ENCODE peak calls at places on chromosomes 12 and 14, in eight cellular contexts. Q is breast epithelium, G is HCT116, L is adrenal gland, S is transverse colon, Y is heart left ventricle, H is ovary, O is IMR-90. Z is an unnamed sample.

GRCh38 chr14:100577986-100578431 is 9.2 kb downstream of the BEGAIN start:
- DNase-seq in Q (no peak), G (no peak), L (no peak), S (no peak), Y (peak; percentile 8), H (peak; percentile 11), O (no peak), Z (no peak)

GRCh38 chr12:94582591-94582990 is 67.8 kb downstream of the TMCC3 start:
- DNase-seq in Q (no peak), G (no peak), L (no peak), S (no peak), Y (no peak), H (no peak), O (no peak), Z (no peak)

GRCh38 chr12:53427905-53428594 is 4.4 kb downstream of the AMHR2 start:
- DNase-seq in Q (no peak), G (peak; percentile 80), L (peak; percentile 72), S (no peak), Y (no peak), H (no peak), O (peak; percentile 97), Z (no peak)

GRCh38 chr12:104312202-104312601 is 8.7 kb downstream of the EID3 start:
- DNase-seq in Q (no peak), G (no peak), L (no peak), S (no peak), Y (no peak), H (no peak), O (no peak), Z (no peak)

GRCh38 chr12:113049976-113050742 is 6.4 kb upstream of the DTX1 start:
- DNase-seq in Q (no peak), G (peak; percentile 15), L (no peak), S (peak; percentile 33), Y (no peak), H (no peak), O (no peak), Z (no peak)

GRCh38 chr14:72553656-72554055 is 340.2 kb downstream of the DPF3 start:
- DNase-seq in Q (no peak), G (no peak), L (no peak), S (no peak), Y (no peak), H (no peak), O (no peak), Z (no peak)

GRCh38 chr14:22886500-22887259 is 3.7 kb downstream of the REM2 start:
- DNase-seq in Q (peak; percentile 82), G (peak; percentile 49), L (peak; percentile 82), S (peak; percentile 87), Y (peak; percentile 68), H (peak; percentile 79), O (peak; percentile 13), Z (peak; percentile 51)

GRCh38 chr12:1500095-1500801 is 94.1 kb downstream of the FBXL14 start:
- DNase-seq in Q (no peak), G (no peak), L (peak; percentile 36), S (no peak), Y (peak; percentile 79), H (no peak), O (peak; percentile 81), Z (peak; percentile 34)

GRCh38 chr14:51507556-51508511 is 143.9 kb upstream of the FRMD6 start:
- DNase-seq in Q (no peak), G (no peak), L (peak; percentile 85), S (peak; percentile 22), Y (peak; percentile 81), H (peak; percentile 66), O (peak; percentile 28), Z (peak; percentile 56)

GRCh38 chr12:106139422-106140141 is 828 bp upstream of the NUAK1 start:
- DNase-seq in Q (peak; percentile 64), G (peak; percentile 56), L (peak; percentile 87), S (peak; percentile 76), Y (peak; percentile 85), H (peak; percentile 78), O (peak; percentile 66), Z (peak; percentile 39)
- TF ChIP-seq POLR2A in Q (no peak), G (no peak), L (no peak), S (no peak), Y (peak; percentile 81), H (peak; percentile 35), O (no peak), Z (no peak)

GRCh38 chr12:116601524-116601923 is 42.3 kb downstream of the MAP1LC3B2 start:
- DNase-seq in Q (no peak), G (no peak), L (no peak), S (no peak), Y (no peak), H (no peak), O (peak; percentile 46), Z (no peak)

GRCh38 chr12:116597886-116598285 is 38.7 kb downstream of the MAP1LC3B2 start:
- DNase-seq in Q (no peak), G (no peak), L (no peak), S (no peak), Y (no peak), H (no peak), O (no peak), Z (no peak)

GRCh38 chr12:116599285-116600122 is 40.3 kb downstream of the MAP1LC3B2 start:
- DNase-seq in Q (peak; percentile 82), G (peak; percentile 26), L (peak; percentile 86), S (peak; percentile 83), Y (peak; percentile 87), H (peak; percentile 92), O (peak; percentile 58), Z (peak; percentile 79)

GRCh38 chr12:116600959-116601358 is 41.8 kb downstream of the MAP1LC3B2 start:
- DNase-seq in Q (no peak), G (no peak), L (no peak), S (no peak), Y (no peak), H (no peak), O (no peak), Z (no peak)

DNA sequence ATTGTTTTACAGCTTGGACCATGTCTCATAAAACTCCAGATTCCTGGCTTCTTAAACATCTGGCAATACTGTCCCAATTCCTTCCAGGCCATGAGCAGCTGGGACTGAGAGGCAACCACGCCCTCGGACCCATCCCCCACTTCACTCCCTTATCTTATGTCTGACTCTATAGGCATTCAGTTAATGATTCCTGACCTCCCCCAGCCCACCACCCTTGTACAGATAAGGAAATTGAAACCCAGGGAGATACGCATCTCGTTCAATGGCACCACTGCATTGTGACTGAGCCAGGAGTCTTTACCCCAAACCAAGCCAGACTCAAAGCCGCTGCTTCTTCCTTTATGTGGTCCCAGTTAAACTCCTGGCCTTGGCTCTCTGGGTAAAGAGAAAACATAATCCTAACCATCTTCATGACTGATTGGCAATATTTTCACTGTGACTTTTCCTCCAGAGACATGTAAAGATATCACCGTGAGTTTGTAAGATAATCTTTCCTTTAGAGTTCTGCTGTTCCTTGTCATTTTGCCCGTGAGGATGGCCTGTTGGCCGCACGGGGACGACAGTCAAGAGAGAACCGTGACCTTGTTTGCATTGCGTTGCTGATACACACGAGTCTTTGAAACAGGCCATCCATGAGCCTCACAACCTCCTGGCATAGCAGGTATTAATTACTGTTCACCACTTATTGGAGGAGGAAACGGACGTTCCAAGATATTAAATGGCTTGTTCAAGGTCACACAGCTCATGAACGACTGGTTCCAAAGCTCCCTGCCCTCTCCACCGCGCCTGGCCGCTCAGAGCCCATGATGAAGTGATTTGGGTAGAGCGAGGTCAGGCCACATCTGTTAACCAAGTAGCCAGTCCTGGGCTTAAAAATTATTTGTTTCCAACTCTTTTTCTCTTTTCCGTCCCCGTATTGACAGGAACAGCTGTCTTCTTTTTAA is 39.4 kb downstream of the MAP1LC3B2 start:
- DNase-seq in Q (no peak), G (no peak), L (peak; percentile 37), S (no peak), Y (no peak), H (peak; percentile 46), O (no peak), Z (no peak)
- H3K27me3 ChIP-seq in Q (no peaks in the 10 kb centered on the region), G (no peaks in the 10 kb centered on the region), L (no peaks in the 10 kb centered on the region), S (no peaks in the 10 kb centered on the region), Y (no peaks in the 10 kb centered on the region), H (no peaks in the 10 kb centered on the region), O (no peaks in the 10 kb centered on the region), Z (no peaks in the 10 kb centered on the region)

GRCh38 chr12:123019841-123020138 is 39.3 kb downstream of the ARL6IP4 start:
- DNase-seq in Q (no peak), G (no peak), L (no peak), S (no peak), Y (no peak), H (no peak), O (no peak), Z (no peak)

GRCh38 chr12:123022846-123023245 is 42.4 kb downstream of the ARL6IP4 start:
- DNase-seq in Q (no peak), G (no peak), L (no peak), S (no peak), Y (no peak), H (no peak), O (no peak), Z (no peak)

GRCh38 chr12:123022205-123022604 is 41.7 kb downstream of the ARL6IP4 start:
- DNase-seq in Q (no peak), G (no peak), L (no peak), S (no peak), Y (no peak), H (no peak), O (no peak), Z (no peak)

GRCh38 chr12:123013185-123014095 is 33.0 kb downstream of the ARL6IP4 start:
- DNase-seq in Q (no peak), G (no peak), L (no peak), S (no peak), Y (no peak), H (no peak), O (no peak), Z (no peak)

DNA sequence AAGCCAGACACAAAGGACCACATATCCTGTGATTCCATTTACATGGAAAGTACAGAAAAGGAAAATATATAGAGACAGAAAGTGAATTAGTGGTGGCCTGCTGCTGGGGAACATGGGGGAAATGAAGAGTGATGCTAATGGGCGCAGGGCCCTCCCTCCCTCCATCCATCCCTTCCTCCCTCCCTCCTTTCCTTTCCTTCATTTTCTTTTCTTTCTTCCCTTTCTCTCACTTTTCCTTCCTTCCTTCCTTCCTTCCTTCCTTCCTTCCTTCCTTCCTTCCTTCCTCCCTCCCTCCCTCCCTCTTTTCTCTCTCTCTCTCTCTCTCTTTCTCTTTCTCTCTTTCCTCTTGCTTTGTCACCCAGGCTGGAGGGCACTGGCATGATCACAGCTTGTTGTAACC is 37.3 kb downstream of the ARL6IP4 start:
- DNase-seq in Q (no peak), G (no peak), L (no peak), S (no peak), Y (no peak), H (no peak), O (no peak), Z (no peak)
- TF ChIP-seq POLR2A in Q (no peak), G (no peak), L (no peak), S (no peak), Y (no peak), H (no peak), O (no peak), Z (no peak)

GRCh38 chr12:27334052-27334720 is 1.6 kb downstream of the BMAL2 start:
- DNase-seq in Q (no peak), G (no peak), L (no peak), S (no peak), Y (no peak), H (no peak), O (no peak), Z (no peak)

GRCh38 chr12:27331927-27332324 is 710 bp upstream of the BMAL2 start:
- DNase-seq in Q (no peak), G (no peak), L (no peak), S (no peak), Y (no peak), H (no peak), O (no peak), Z (no peak)

GRCh38 chr12:27331299-27331926 is 1.2 kb upstream of the BMAL2 start:
- DNase-seq in Q (no peak), G (peak; percentile 66), L (peak; percentile 22), S (no peak), Y (no peak), H (no peak), O (peak; percentile 98), Z (no peak)

GRCh38 chr12:27333311-27334009 is 824 bp downstream of the BMAL2 start:
- DNase-seq in Q (no peak), G (no peak), L (peak; percentile 21), S (peak; percentile 40), Y (peak; percentile 40), H (peak; percentile 19), O (no peak), Z (no peak)

GRCh38 chr12:27332407-27333310 is at the start of gene BMAL2:
- DNase-seq in Q (no peak), G (no peak), L (peak; percentile 36), S (peak; percentile 47), Y (peak; percentile 44), H (no peak), O (peak; percentile 43), Z (no peak)
- H3K27me3 ChIP-seq in Q (no peaks in the 10 kb centered on the region), G (no peaks in the 10 kb centered on the region), L (no peaks in the 10 kb centered on the region), S (peaks cover 20% of the 10 kb centered on the region), Y (no peaks in the 10 kb centered on the region), H (no peaks in the 10 kb centered on the region), O (no peaks in the 10 kb centered on the region), Z (no peaks in the 10 kb centered on the region)

Z was measured in tibial nerve.